ENCODE peak calls at places on chromosome 21, in seven cellular contexts. One of them, this sample, is unnamed.

GRCh38 chr21:34367320-34367935 is 3.6 kb downstream of the KCNE2 start:
- DNase-seq in heart left ventricle: no peak
- DNase-seq in adrenal gland: peak; percentile 67
- DNase-seq in kidney epithelial cell: peak; percentile 25
- DNase-seq in HFF-Myc: peak; percentile 59
- DNase-seq in H1: peak; percentile 47
- DNase-seq in HCT116: peak; percentile 54
- DNase-seq in this sample: peak; percentile 83

GRCh38 chr21:34177919-34178567 is 104.7 kb downstream of the MRPS6 start:
- DNase-seq in heart left ventricle: no peak
- DNase-seq in HCT116: no peak
- DNase-seq in adrenal gland: no peak
- DNase-seq in HFF-Myc: no peak
- DNase-seq in H1: no peak
- DNase-seq in kidney epithelial cell: no peak
- DNase-seq in this sample: no peak

GRCh38 chr21:38769253-38769780 is 36.4 kb upstream of the ETS2 start:
- DNase-seq in HFF-Myc: no peak
- DNase-seq in kidney epithelial cell: no peak
- DNase-seq in heart left ventricle: no peak
- DNase-seq in HCT116: no peak
- DNase-seq in H1: no peak
- DNase-seq in adrenal gland: no peak
- DNase-seq in this sample: no peak

GRCh38 chr21:35011681-35012080 is 37.4 kb downstream of the RUNX1 start:
- DNase-seq in heart left ventricle: no peak
- DNase-seq in HCT116: no peak
- DNase-seq in HFF-Myc: no peak
- DNase-seq in adrenal gland: no peak
- DNase-seq in kidney epithelial cell: no peak
- DNase-seq in H1: no peak
- DNase-seq in this sample: no peak

GRCh38 chr21:15592271-15592860 is 137.4 kb upstream of the USP25 start:
- DNase-seq in kidney epithelial cell: peak; percentile 4
- DNase-seq in HCT116: peak; percentile 21
- DNase-seq in HFF-Myc: peak; percentile 6
- DNase-seq in heart left ventricle: no peak
- DNase-seq in adrenal gland: no peak
- DNase-seq in H1: no peak
- DNase-seq in this sample: peak; percentile 10

GRCh38 chr21:31682625-31683024 is 23.1 kb downstream of the SOD1 start:
- DNase-seq in kidney epithelial cell: no peak
- DNase-seq in heart left ventricle: no peak
- DNase-seq in HCT116: no peak
- DNase-seq in adrenal gland: no peak
- DNase-seq in H1: no peak
- DNase-seq in HFF-Myc: no peak
- DNase-seq in this sample: no peak

GRCh38 chr21:21003701-21004100 is 5.5 kb downstream of the NCAM2 start:
- DNase-seq in H1: no peak
- DNase-seq in kidney epithelial cell: no peak
- DNase-seq in HCT116: peak; percentile 6
- DNase-seq in HFF-Myc: peak; percentile 12
- DNase-seq in adrenal gland: no peak
- DNase-seq in heart left ventricle: no peak
- DNase-seq in this sample: no peak

GRCh38 chr21:37878946-37879660 is 37.2 kb downstream of the KCNJ6 start:
- DNase-seq in kidney epithelial cell: peak; percentile 93
- DNase-seq in H1: no peak
- DNase-seq in heart left ventricle: no peak
- DNase-seq in HCT116: no peak
- DNase-seq in HFF-Myc: no peak
- DNase-seq in adrenal gland: no peak
- DNase-seq in this sample: no peak

GRCh38 chr21:43315244-43316137 is 111.4 kb downstream of the SIK1 start:
- DNase-seq in kidney epithelial cell: no peak
- DNase-seq in HFF-Myc: no peak
- DNase-seq in H1: no peak
- DNase-seq in HCT116: no peak
- DNase-seq in adrenal gland: no peak
- DNase-seq in heart left ventricle: no peak
- DNase-seq in this sample: no peak

GRCh38 chr21:35179990-35180557 is 131.0 kb upstream of the RUNX1 start:
- DNase-seq in kidney epithelial cell: no peak
- DNase-seq in H1: no peak
- DNase-seq in heart left ventricle: no peak
- DNase-seq in HFF-Myc: no peak
- DNase-seq in HCT116: no peak
- DNase-seq in adrenal gland: no peak
- DNase-seq in this sample: no peak

GRCh38 chr21:30962013-30962412 is 76.3 kb downstream of the KRTAP19-8 start:
- DNase-seq in heart left ventricle: no peak
- DNase-seq in kidney epithelial cell: no peak
- DNase-seq in adrenal gland: no peak
- DNase-seq in H1: no peak
- DNase-seq in HFF-Myc: no peak
- DNase-seq in HCT116: no peak
- DNase-seq in this sample: no peak

GRCh38 chr21:20882462-20883415 is 115.5 kb upstream of the NCAM2 start:
- DNase-seq in adrenal gland: peak; percentile 45
- DNase-seq in heart left ventricle: no peak
- DNase-seq in HCT116: peak; percentile 8
- DNase-seq in H1: peak; percentile 65
- DNase-seq in kidney epithelial cell: no peak
- DNase-seq in HFF-Myc: peak; percentile 11
- DNase-seq in this sample: no peak

GRCh38 chr21:16879479-16879878 is 633.4 kb upstream of the CXADR start:
- DNase-seq in adrenal gland: no peak
- DNase-seq in kidney epithelial cell: no peak
- DNase-seq in HCT116: no peak
- DNase-seq in H1: no peak
- DNase-seq in heart left ventricle: no peak
- DNase-seq in HFF-Myc: no peak
- DNase-seq in this sample: no peak

GRCh38 chr21:15614757-15615156 is 115.0 kb upstream of the USP25 start:
- DNase-seq in H1: no peak
- DNase-seq in HCT116: no peak
- DNase-seq in adrenal gland: no peak
- DNase-seq in heart left ventricle: no peak
- DNase-seq in HFF-Myc: no peak
- DNase-seq in kidney epithelial cell: no peak
- DNase-seq in this sample: no peak

GRCh38 chr21:43277481-43278351 is 108.9 kb downstream of the CRYAA start:
- DNase-seq in HFF-Myc: no peak
- DNase-seq in H1: no peak
- DNase-seq in kidney epithelial cell: no peak
- DNase-seq in heart left ventricle: peak; percentile 68
- DNase-seq in HCT116: no peak
- DNase-seq in adrenal gland: no peak
- DNase-seq in this sample: no peak

GRCh38 chr21:27085387-27085786 is 118.5 kb upstream of the ADAMTS5 start:
- DNase-seq in HCT116: no peak
- DNase-seq in H1: no peak
- DNase-seq in HFF-Myc: no peak
- DNase-seq in heart left ventricle: no peak
- DNase-seq in kidney epithelial cell: no peak
- DNase-seq in adrenal gland: no peak
- DNase-seq in this sample: no peak

GRCh38 chr21:23016617-23017016 is 2018.4 kb downstream of the NCAM2 start:
- DNase-seq in heart left ventricle: no peak
- DNase-seq in kidney epithelial cell: no peak
- DNase-seq in adrenal gland: no peak
- DNase-seq in HFF-Myc: no peak
- DNase-seq in H1: no peak
- DNase-seq in HCT116: no peak
- DNase-seq in this sample: no peak

GRCh38 chr21:22885614-22886013 is 1887.4 kb downstream of the NCAM2 start:
- DNase-seq in H1: no peak
- DNase-seq in HCT116: no peak
- DNase-seq in HFF-Myc: no peak
- DNase-seq in adrenal gland: no peak
- DNase-seq in heart left ventricle: no peak
- DNase-seq in kidney epithelial cell: no peak
- DNase-seq in this sample: no peak

GRCh38 chr21:33948096-33948950 is 32.7 kb upstream of the ATP5PO start:
- DNase-seq in adrenal gland: peak; percentile 78
- DNase-seq in HFF-Myc: peak; percentile 57
- DNase-seq in heart left ventricle: peak; percentile 65
- DNase-seq in HCT116: peak; percentile 61
- DNase-seq in kidney epithelial cell: no peak
- DNase-seq in H1: peak; percentile 75
- DNase-seq in this sample: no peak

DNA sequence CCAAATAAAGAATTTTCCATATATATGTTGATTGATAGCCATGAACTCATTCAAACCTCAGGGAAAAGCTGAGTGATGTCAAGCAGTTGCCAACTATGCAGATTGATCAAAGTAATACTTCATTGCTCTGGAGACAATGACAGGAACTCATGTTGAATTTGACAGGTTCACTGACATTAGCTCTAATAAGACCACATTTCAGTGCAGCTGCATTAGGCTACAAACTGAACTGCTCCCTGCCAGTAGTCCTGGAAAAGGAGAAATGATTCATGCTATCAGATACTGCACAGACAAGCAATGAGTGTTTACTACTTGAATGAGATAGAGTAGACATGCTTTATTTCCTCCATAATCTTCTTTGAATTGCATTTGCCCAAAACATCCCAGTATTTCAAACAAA is 948.4 kb downstream of the MRPL39 start:
- DNase-seq in HFF-Myc: no peak
- DNase-seq in kidney epithelial cell: no peak
- DNase-seq in heart left ventricle: no peak
- DNase-seq in adrenal gland: no peak
- DNase-seq in H1: no peak
- DNase-seq in HCT116: no peak
- DNase-seq in this sample: no peak
- H3K4me3 ChIP-seq in HFF-Myc: no peak overlapping the region
- H3K4me3 ChIP-seq in kidney epithelial cell: no peak overlapping the region
- H3K4me3 ChIP-seq in heart left ventricle: no peak overlapping the region
- H3K4me3 ChIP-seq in adrenal gland: no peak overlapping the region
- H3K4me3 ChIP-seq in H1: no peak overlapping the region
- H3K4me3 ChIP-seq in HCT116: no peak overlapping the region
- H3K4me3 ChIP-seq in this sample: no peak overlapping the region

GRCh38 chr21:14560555-14560954 is 14.4 kb upstream of the SAMSN1 start:
- DNase-seq in H1: no peak
- DNase-seq in adrenal gland: no peak
- DNase-seq in HFF-Myc: no peak
- DNase-seq in heart left ventricle: no peak
- DNase-seq in kidney epithelial cell: no peak
- DNase-seq in HCT116: no peak
- DNase-seq in this sample: no peak
- TF ChIP-seq CTCF in H1: no peak
- TF ChIP-seq CTCF in adrenal gland: no peak
- TF ChIP-seq CTCF in HFF-Myc: no peak
- TF ChIP-seq CTCF in heart left ventricle: no peak
- TF ChIP-seq CTCF in kidney epithelial cell: no peak
- TF ChIP-seq CTCF in HCT116: no peak
- TF ChIP-seq CTCF in this sample: no peak

GRCh38 chr21:45407629-45408247 is 2.8 kb downstream of the COL18A1 start:
- DNase-seq in heart left ventricle: no peak
- DNase-seq in HCT116: no peak
- DNase-seq in H1: no peak
- DNase-seq in kidney epithelial cell: no peak
- DNase-seq in adrenal gland: no peak
- DNase-seq in HFF-Myc: no peak
- DNase-seq in this sample: no peak

GRCh38 chr21:45405819-45406762 is 1.1 kb downstream of the COL18A1 start:
- DNase-seq in heart left ventricle: peak; percentile 33
- DNase-seq in H1: no peak
- DNase-seq in HFF-Myc: no peak
- DNase-seq in adrenal gland: peak; percentile 65
- DNase-seq in kidney epithelial cell: peak; percentile 70
- DNase-seq in HCT116: no peak
- DNase-seq in this sample: no peak

GRCh38 chr21:45405271-45405818 is 380 bp downstream of the COL18A1 start:
- DNase-seq in HFF-Myc: no peak
- DNase-seq in adrenal gland: peak; percentile 66
- DNase-seq in heart left ventricle: peak; percentile 74
- DNase-seq in H1: no peak
- DNase-seq in HCT116: no peak
- DNase-seq in kidney epithelial cell: no peak
- DNase-seq in this sample: no peak

GRCh38 chr21:45408271-45408791 is 3.4 kb downstream of the COL18A1 start:
- DNase-seq in H1: no peak
- DNase-seq in adrenal gland: no peak
- DNase-seq in HCT116: no peak
- DNase-seq in HFF-Myc: no peak
- DNase-seq in kidney epithelial cell: no peak
- DNase-seq in heart left ventricle: peak; percentile 23
- DNase-seq in this sample: no peak

DNA sequence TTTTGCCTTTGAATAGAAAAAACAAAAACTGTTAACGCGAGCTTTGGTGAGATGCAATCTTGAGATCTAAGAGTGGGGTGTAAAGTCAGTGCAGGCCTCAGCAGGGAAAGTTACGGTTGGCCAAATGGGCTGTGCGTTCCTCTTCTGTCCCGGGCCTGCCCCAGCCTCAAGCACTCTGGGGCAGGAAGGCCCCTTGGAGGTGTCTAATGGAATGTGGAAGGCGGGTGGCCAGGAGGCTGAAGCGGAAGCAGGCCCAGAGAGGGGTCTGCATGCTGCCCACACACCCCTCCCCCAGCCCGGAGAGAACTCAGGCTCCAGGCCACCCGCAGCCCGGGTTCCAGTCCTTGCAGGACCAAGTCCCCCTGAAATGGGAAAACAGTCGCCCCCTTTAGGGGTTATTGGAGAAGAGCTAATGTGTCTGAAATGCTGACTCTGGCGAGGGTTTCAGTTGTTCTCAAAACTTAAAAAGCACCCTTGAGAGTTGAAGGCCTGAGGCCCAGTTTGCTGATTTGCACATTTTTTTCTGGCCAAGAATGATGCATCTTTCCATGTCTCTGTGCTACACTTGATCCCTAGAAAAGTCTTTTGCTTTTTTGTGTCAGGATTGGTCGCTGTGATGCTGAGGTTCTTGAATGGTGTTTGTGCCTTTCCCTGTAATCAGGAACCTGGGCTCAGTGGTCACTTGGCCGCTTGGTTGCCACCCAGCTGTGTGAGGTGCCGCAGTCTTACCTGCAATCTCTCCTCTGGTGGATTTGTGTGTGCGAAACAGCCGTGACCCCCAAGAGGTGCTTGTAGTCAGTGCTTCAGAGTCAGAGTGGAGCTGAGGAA is 2.0 kb downstream of the COL18A1 start:
- DNase-seq in H1: peak; percentile 81
- DNase-seq in heart left ventricle: peak; percentile 36
- DNase-seq in HCT116: no peak
- DNase-seq in adrenal gland: no peak
- DNase-seq in HFF-Myc: no peak
- DNase-seq in kidney epithelial cell: no peak
- DNase-seq in this sample: no peak
- H3K4me3 ChIP-seq in H1: peak overlapping the region; percentile 66
- H3K4me3 ChIP-seq in heart left ventricle: peak overlapping the region; percentile 84
- H3K4me3 ChIP-seq in HCT116: peak overlapping the region; percentile 72
- H3K4me3 ChIP-seq in adrenal gland: peak overlapping the region; percentile 91
- H3K4me3 ChIP-seq in HFF-Myc: peak overlapping the region; percentile 57
- H3K4me3 ChIP-seq in kidney epithelial cell: peak overlapping the region; percentile 72
- H3K4me3 ChIP-seq in this sample: no peak overlapping the region

DNA sequence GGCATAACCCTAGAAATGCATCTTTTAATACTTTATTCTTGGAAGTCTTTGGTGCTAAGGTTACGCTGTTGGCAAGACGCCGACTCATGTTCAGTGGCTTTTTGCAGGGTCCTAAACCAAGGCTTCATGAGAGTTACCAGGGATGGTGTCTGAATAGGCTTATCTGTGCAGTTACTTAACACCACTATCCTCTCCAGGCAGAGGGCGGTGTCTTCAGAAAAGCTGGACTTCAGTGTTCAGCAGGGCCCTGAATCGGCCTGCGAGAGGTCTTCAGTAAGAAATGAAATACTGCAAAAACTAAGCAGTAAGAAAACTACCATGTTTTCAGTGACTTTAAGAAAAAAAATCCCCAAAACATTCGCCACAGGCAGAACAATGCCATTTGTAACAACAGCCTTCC is 58.3 kb downstream of the SIM2 start:
- DNase-seq in H1: no peak
- DNase-seq in heart left ventricle: no peak
- DNase-seq in HFF-Myc: no peak
- DNase-seq in kidney epithelial cell: no peak
- DNase-seq in adrenal gland: no peak
- DNase-seq in HCT116: no peak
- DNase-seq in this sample: no peak
- TF ChIP-seq CTCF in H1: peak; percentile 29
- TF ChIP-seq CTCF in heart left ventricle: no peak
- TF ChIP-seq CTCF in HFF-Myc: no peak
- TF ChIP-seq CTCF in kidney epithelial cell: no peak
- TF ChIP-seq CTCF in adrenal gland: no peak
- TF ChIP-seq CTCF in HCT116: no peak
- TF ChIP-seq CTCF in this sample: no peak